ENCODE peak calls at places on chromosomes 11 and 22, in seven cellular contexts. H is BJ, U is left ventricle myocardium inferior, I is sigmoid colon, R is NB4, O is IMR-90, G is fibroblast of the aortic adventitia. L is an unnamed sample.

GRCh38 chr11:34840736-34841386 is 75.3 kb downstream of the APIP start:
- DNase-seq in H (no peak), U (no peak), I (no peak), R (peak; percentile 85), O (peak; percentile 13), G (no peak), L (peak; percentile 53)

GRCh38 chr11:97498891-97499290 is 1109.1 kb downstream of the JRKL start:
- DNase-seq in H (no peak), U (no peak), I (no peak), R (no peak), O (no peak), G (no peak), L (no peak)

GRCh38 chr11:61056566-61056965 is 45.7 kb upstream of the CD5 start:
- DNase-seq in H (no peak), U (no peak), I (peak; percentile 46), R (no peak), O (no peak), G (no peak), L (no peak)

GRCh38 chr11:82906236-82906635 is 4.7 kb downstream of the DDIAS start:
- DNase-seq in H (no peak), U (no peak), I (no peak), R (peak; percentile 45), O (peak; percentile 43), G (peak; percentile 59), L (peak; percentile 52)

GRCh38 chr22:38247713-38248112 is 25.1 kb downstream of the TMEM184B start:
- DNase-seq in H (no peak), U (no peak), I (no peak), R (no peak), O (no peak), G (no peak), L (no peak)

GRCh38 chr22:39254789-39255298 is 10.1 kb upstream of the PDGFB start:
- DNase-seq in H (no peak), U (no peak), I (no peak), R (peak; percentile 38), O (peak; percentile 79), G (peak; percentile 44), L (peak; percentile 54)

GRCh38 chr11:47533690-47534135 is 19.2 kb downstream of the CELF1 start:
- DNase-seq in H (peak; percentile 49), U (no peak), I (no peak), R (no peak), O (peak; percentile 86), G (peak; percentile 79), L (peak; percentile 76)

GRCh38 chr11:26607725-26608506 is 35.9 kb upstream of the MUC15 start:
- DNase-seq in H (no peak), U (no peak), I (no peak), R (no peak), O (no peak), G (no peak), L (no peak)

GRCh38 chr11:126284829-126285228 is 1.9 kb downstream of the TIRAP start:
- DNase-seq in H (peak; percentile 62), U (no peak), I (peak; percentile 78), R (peak; percentile 75), O (peak; percentile 96), G (peak; percentile 94), L (peak; percentile 96)

GRCh38 chr22:19654338-19654922 is 59.9 kb upstream of the SEPTIN5 start:
- DNase-seq in H (no peak), U (no peak), I (no peak), R (no peak), O (no peak), G (no peak), L (no peak)

GRCh38 chr11:1771700-1772099 is 8.0 kb upstream of the CTSD start:
- DNase-seq in H (peak; percentile 11), U (no peak), I (peak; percentile 58), R (peak; percentile 89), O (peak; percentile 62), G (peak; percentile 69), L (peak; percentile 92)

GRCh38 chr22:25085156-25085555 is 114.5 kb upstream of the CRYBB3 start:
- DNase-seq in H (no peak), U (no peak), I (no peak), R (no peak), O (no peak), G (no peak), L (no peak)

GRCh38 chr11:44709281-44709562 is 17.5 kb upstream of the TSPAN18 start:
- DNase-seq in H (no peak), U (no peak), I (no peak), R (peak; percentile 12), O (no peak), G (no peak), L (no peak)

GRCh38 chr11:128232588-128232987 is 354.8 kb downstream of the ETS1 start:
- DNase-seq in H (no peak), U (no peak), I (no peak), R (no peak), O (no peak), G (no peak), L (no peak)

GRCh38 chr11:45180888-45181594 is 34.6 kb downstream of the PRDM11 start:
- DNase-seq in H (no peak), U (peak; percentile 64), I (peak; percentile 88), R (peak; percentile 90), O (peak; percentile 41), G (peak; percentile 31), L (peak; percentile 39)

GRCh38 chr11:7186190-7186589 is 65.5 kb upstream of the SYT9 start:
- DNase-seq in H (peak; percentile 57), U (no peak), I (no peak), R (no peak), O (peak; percentile 4), G (peak; percentile 4), L (peak; percentile 27)

GRCh38 chr11:67372993-67373915 is at the start of gene CLCF1:
- DNase-seq in H (no peak), U (peak; percentile 69), I (peak; percentile 90), R (peak; percentile 91), O (peak; percentile 81), G (peak; percentile 90), L (peak; percentile 84)

GRCh38 chr22:20444325-20444724 is 6.7 kb upstream of the SCARF2 start:
- DNase-seq in H (no peak), U (no peak), I (no peak), R (no peak), O (no peak), G (no peak), L (no peak)

DNA sequence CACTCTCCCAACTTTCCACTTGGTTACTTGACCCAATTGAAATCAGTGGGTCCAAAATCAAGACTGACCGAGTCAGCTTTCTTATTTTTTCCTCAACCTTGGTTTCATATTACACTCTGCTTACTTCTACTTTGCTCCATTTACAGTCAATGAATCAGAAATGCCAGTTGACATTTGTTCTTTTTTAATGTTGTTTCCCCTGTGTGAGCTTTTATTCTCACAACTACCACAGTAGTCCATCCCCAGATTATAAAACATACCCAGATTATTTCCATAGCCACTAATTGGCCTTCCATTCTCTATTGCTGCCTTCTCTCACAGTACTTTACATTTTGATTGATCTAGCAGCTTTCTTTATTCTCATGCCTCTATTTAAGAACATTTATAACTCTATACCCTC is 50.0 kb downstream of the DNAJC24 start:
- DNase-seq in H (no peak), U (no peak), I (no peak), R (no peak), O (peak; percentile 13), G (no peak), L (peak; percentile 21)
- TF ChIP-seq CTCF in H (no peak), U (no peak), I (no peak), R (no peak), O (no peak), G (no peak), L (no peak)

GRCh38 chr11:101267654-101268053 is 138.0 kb upstream of the PGR start:
- DNase-seq in H (no peak), U (no peak), I (no peak), R (no peak), O (no peak), G (no peak), L (no peak)
- H3K4me3 ChIP-seq in H (no peak overlapping the region), U (no peak overlapping the region), I (no peak overlapping the region), R (no peak overlapping the region), O (no peak overlapping the region), G (no peak overlapping the region), L (no peak overlapping the region)

GRCh38 chr11:134347441-134347840 is 15.7 kb downstream of the GLB1L2 start:
- DNase-seq in H (no peak), U (no peak), I (no peak), R (no peak), O (no peak), G (no peak), L (no peak)

GRCh38 chr11:134350381-134350780 is 18.6 kb downstream of the GLB1L2 start:
- DNase-seq in H (no peak), U (no peak), I (no peak), R (no peak), O (no peak), G (no peak), L (no peak)

GRCh38 chr11:134352111-134352510 is 20.3 kb downstream of the GLB1L2 start:
- DNase-seq in H (no peak), U (no peak), I (no peak), R (no peak), O (no peak), G (no peak), L (no peak)

GRCh38 chr11:134349109-134349801 is 17.5 kb downstream of the GLB1L2 start:
- DNase-seq in H (no peak), U (no peak), I (no peak), R (no peak), O (no peak), G (no peak), L (no peak)

DNA sequence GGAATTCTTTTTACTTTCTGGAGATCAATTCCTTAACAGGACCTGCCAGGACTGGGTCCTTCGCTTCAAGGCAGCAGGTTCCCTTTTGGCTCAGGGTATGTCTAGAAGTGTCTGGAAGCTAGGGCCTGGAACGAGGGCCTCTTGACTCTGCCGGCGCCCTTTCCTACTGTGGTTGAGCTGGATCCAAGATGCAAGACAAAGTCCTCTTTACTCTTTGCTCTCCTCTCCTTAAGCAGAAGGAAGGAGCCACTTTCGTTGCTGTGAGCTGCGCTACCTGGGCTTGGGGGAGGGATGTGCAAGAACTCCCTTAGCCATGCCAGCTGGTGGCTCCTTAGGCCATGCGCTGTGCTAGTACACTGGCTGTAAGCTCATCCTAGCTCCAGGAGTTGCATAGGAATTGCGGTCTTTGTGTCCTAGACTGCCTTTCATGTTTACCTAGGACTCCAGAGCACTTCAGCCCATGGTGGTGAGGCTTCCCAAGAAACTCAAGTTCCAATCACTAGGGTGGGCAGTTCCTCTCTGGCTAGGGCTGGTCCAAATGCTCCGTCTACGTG is 18.1 kb downstream of the GLB1L2 start:
- DNase-seq in H (no peak), U (no peak), I (no peak), R (no peak), O (no peak), G (no peak), L (no peak)
- TF ChIP-seq CTCF in H (no peak), U (no peak), I (no peak), R (no peak), O (no peak), G (no peak), L (no peak)

GRCh38 chr11:122802876-122803275 is 35.4 kb upstream of the CRTAM start:
- DNase-seq in H (no peak), U (no peak), I (no peak), R (no peak), O (no peak), G (no peak), L (no peak)
- H3K4me3 ChIP-seq in H (no peak overlapping the region), U (no peak overlapping the region), I (no peak overlapping the region), R (no peak overlapping the region), O (no peak overlapping the region), G (no peak overlapping the region), L (no peak overlapping the region)

L was measured in choroid plexus epithelial cell.